ENCODE peak calls at places on chromosome 15, in seven cellular contexts. One of them, this sample, is unnamed.

GRCh38 chr15:42203891-42204290 is 4.2 kb downstream of the VPS39 start:
- DNase-seq in fibroblast of mammary gland: peak; percentile 67
- DNase-seq in GM18507: no peak
- DNase-seq in stimulated activated CD4-positive, alpha-beta T cell treated with anti-CD3 and anti-CD28 coated beads, Interleukin-12 subunit alpha, Interleukin-12 subunit beta, amount 100 ng/mL, for 48 hours: no peak
- DNase-seq in tibial artery: no peak
- DNase-seq in tibial nerve: no peak
- DNase-seq in non-pigmented ciliary epithelial cell: no peak
- DNase-seq in this sample: no peak

GRCh38 chr15:33243869-33244268 is 49.4 kb upstream of the FMN1 start:
- DNase-seq in fibroblast of mammary gland: peak; percentile 67
- DNase-seq in GM18507: no peak
- DNase-seq in stimulated activated CD4-positive, alpha-beta T cell treated with anti-CD3 and anti-CD28 coated beads, Interleukin-12 subunit alpha, Interleukin-12 subunit beta, amount 100 ng/mL, for 48 hours: no peak
- DNase-seq in tibial artery: no peak
- DNase-seq in tibial nerve: no peak
- DNase-seq in non-pigmented ciliary epithelial cell: peak; percentile 45
- DNase-seq in this sample: peak; percentile 9

GRCh38 chr15:39407116-39407515 is 173.8 kb upstream of the THBS1 start:
- DNase-seq in fibroblast of mammary gland: peak; percentile 87
- DNase-seq in GM18507: no peak
- DNase-seq in stimulated activated CD4-positive, alpha-beta T cell treated with anti-CD3 and anti-CD28 coated beads, Interleukin-12 subunit alpha, Interleukin-12 subunit beta, amount 100 ng/mL, for 48 hours: no peak
- DNase-seq in tibial artery: no peak
- DNase-seq in tibial nerve: no peak
- DNase-seq in non-pigmented ciliary epithelial cell: no peak
- DNase-seq in this sample: no peak

GRCh38 chr15:36992454-36992853 is 107.9 kb downstream of the MEIS2 start:
- DNase-seq in fibroblast of mammary gland: no peak
- DNase-seq in GM18507: no peak
- DNase-seq in stimulated activated CD4-positive, alpha-beta T cell treated with anti-CD3 and anti-CD28 coated beads, Interleukin-12 subunit alpha, Interleukin-12 subunit beta, amount 100 ng/mL, for 48 hours: no peak
- DNase-seq in tibial artery: no peak
- DNase-seq in tibial nerve: no peak
- DNase-seq in non-pigmented ciliary epithelial cell: no peak
- DNase-seq in this sample: no peak

GRCh38 chr15:60004019-60004845 is at the start of gene FOXB1:
- DNase-seq in fibroblast of mammary gland: no peak
- DNase-seq in GM18507: no peak
- DNase-seq in stimulated activated CD4-positive, alpha-beta T cell treated with anti-CD3 and anti-CD28 coated beads, Interleukin-12 subunit alpha, Interleukin-12 subunit beta, amount 100 ng/mL, for 48 hours: no peak
- DNase-seq in tibial artery: no peak
- DNase-seq in tibial nerve: no peak
- DNase-seq in non-pigmented ciliary epithelial cell: no peak
- DNase-seq in this sample: peak; percentile 17

GRCh38 chr15:101547737-101548136 is 58.2 kb upstream of the PCSK6 start:
- DNase-seq in fibroblast of mammary gland: no peak
- DNase-seq in GM18507: no peak
- DNase-seq in stimulated activated CD4-positive, alpha-beta T cell treated with anti-CD3 and anti-CD28 coated beads, Interleukin-12 subunit alpha, Interleukin-12 subunit beta, amount 100 ng/mL, for 48 hours: no peak
- DNase-seq in tibial artery: no peak
- DNase-seq in tibial nerve: no peak
- DNase-seq in non-pigmented ciliary epithelial cell: no peak
- DNase-seq in this sample: no peak

GRCh38 chr15:36678308-36678707 is 98.9 kb downstream of the CDIN1 start:
- DNase-seq in fibroblast of mammary gland: no peak
- DNase-seq in GM18507: no peak
- DNase-seq in stimulated activated CD4-positive, alpha-beta T cell treated with anti-CD3 and anti-CD28 coated beads, Interleukin-12 subunit alpha, Interleukin-12 subunit beta, amount 100 ng/mL, for 48 hours: no peak
- DNase-seq in tibial artery: no peak
- DNase-seq in tibial nerve: no peak
- DNase-seq in non-pigmented ciliary epithelial cell: no peak
- DNase-seq in this sample: no peak

GRCh38 chr15:64146885-64147681 is 4.4 kb upstream of the SNX22 start:
- DNase-seq in fibroblast of mammary gland: no peak
- DNase-seq in GM18507: no peak
- DNase-seq in stimulated activated CD4-positive, alpha-beta T cell treated with anti-CD3 and anti-CD28 coated beads, Interleukin-12 subunit alpha, Interleukin-12 subunit beta, amount 100 ng/mL, for 48 hours: no peak
- DNase-seq in tibial artery: no peak
- DNase-seq in tibial nerve: no peak
- DNase-seq in non-pigmented ciliary epithelial cell: no peak
- DNase-seq in this sample: no peak

GRCh38 chr15:57356636-57357035 is 19.7 kb upstream of the CGNL1 start:
- DNase-seq in fibroblast of mammary gland: no peak
- DNase-seq in GM18507: no peak
- DNase-seq in stimulated activated CD4-positive, alpha-beta T cell treated with anti-CD3 and anti-CD28 coated beads, Interleukin-12 subunit alpha, Interleukin-12 subunit beta, amount 100 ng/mL, for 48 hours: no peak
- DNase-seq in tibial artery: no peak
- DNase-seq in tibial nerve: no peak
- DNase-seq in non-pigmented ciliary epithelial cell: peak; percentile 49
- DNase-seq in this sample: no peak

GRCh38 chr15:70113304-70113700 is 15.6 kb upstream of the TLE3 start:
- DNase-seq in fibroblast of mammary gland: no peak
- DNase-seq in GM18507: no peak
- DNase-seq in stimulated activated CD4-positive, alpha-beta T cell treated with anti-CD3 and anti-CD28 coated beads, Interleukin-12 subunit alpha, Interleukin-12 subunit beta, amount 100 ng/mL, for 48 hours: no peak
- DNase-seq in tibial artery: peak; percentile 77
- DNase-seq in tibial nerve: no peak
- DNase-seq in non-pigmented ciliary epithelial cell: no peak
- DNase-seq in this sample: no peak

GRCh38 chr15:58865420-58865880 is 68.0 kb downstream of the SLTM start:
- DNase-seq in fibroblast of mammary gland: no peak
- DNase-seq in GM18507: no peak
- DNase-seq in stimulated activated CD4-positive, alpha-beta T cell treated with anti-CD3 and anti-CD28 coated beads, Interleukin-12 subunit alpha, Interleukin-12 subunit beta, amount 100 ng/mL, for 48 hours: no peak
- DNase-seq in tibial artery: no peak
- DNase-seq in tibial nerve: no peak
- DNase-seq in non-pigmented ciliary epithelial cell: no peak
- DNase-seq in this sample: peak; percentile 32

GRCh38 chr15:77029166-77030041 is 34.5 kb downstream of the PSTPIP1 start:
- DNase-seq in fibroblast of mammary gland: no peak
- DNase-seq in GM18507: no peak
- DNase-seq in stimulated activated CD4-positive, alpha-beta T cell treated with anti-CD3 and anti-CD28 coated beads, Interleukin-12 subunit alpha, Interleukin-12 subunit beta, amount 100 ng/mL, for 48 hours: no peak
- DNase-seq in tibial artery: no peak
- DNase-seq in tibial nerve: peak; percentile 11
- DNase-seq in non-pigmented ciliary epithelial cell: no peak
- DNase-seq in this sample: no peak

GRCh38 chr15:40769310-40770146 is at the start of gene C15orf62:
- DNase-seq in fibroblast of mammary gland: peak; percentile 31
- DNase-seq in GM18507: peak; percentile 25
- DNase-seq in stimulated activated CD4-positive, alpha-beta T cell treated with anti-CD3 and anti-CD28 coated beads, Interleukin-12 subunit alpha, Interleukin-12 subunit beta, amount 100 ng/mL, for 48 hours: peak; percentile 44
- DNase-seq in tibial artery: no peak
- DNase-seq in tibial nerve: peak; percentile 14
- DNase-seq in non-pigmented ciliary epithelial cell: no peak
- DNase-seq in this sample: no peak

GRCh38 chr15:70504305-70504951 is 258.9 kb downstream of the UACA start:
- DNase-seq in fibroblast of mammary gland: peak; percentile 92
- DNase-seq in GM18507: no peak
- DNase-seq in stimulated activated CD4-positive, alpha-beta T cell treated with anti-CD3 and anti-CD28 coated beads, Interleukin-12 subunit alpha, Interleukin-12 subunit beta, amount 100 ng/mL, for 48 hours: no peak
- DNase-seq in tibial artery: peak; percentile 67
- DNase-seq in tibial nerve: peak; percentile 27
- DNase-seq in non-pigmented ciliary epithelial cell: no peak
- DNase-seq in this sample: no peak

GRCh38 chr15:31752363-31752762 is 278.0 kb upstream of the CHRNA7 start:
- DNase-seq in fibroblast of mammary gland: peak; percentile 53
- DNase-seq in GM18507: no peak
- DNase-seq in stimulated activated CD4-positive, alpha-beta T cell treated with anti-CD3 and anti-CD28 coated beads, Interleukin-12 subunit alpha, Interleukin-12 subunit beta, amount 100 ng/mL, for 48 hours: no peak
- DNase-seq in tibial artery: no peak
- DNase-seq in tibial nerve: no peak
- DNase-seq in non-pigmented ciliary epithelial cell: peak; percentile 1
- DNase-seq in this sample: no peak

GRCh38 chr15:94193906-94194305 is 37.5 kb upstream of the MCTP2 start:
- DNase-seq in fibroblast of mammary gland: no peak
- DNase-seq in GM18507: no peak
- DNase-seq in stimulated activated CD4-positive, alpha-beta T cell treated with anti-CD3 and anti-CD28 coated beads, Interleukin-12 subunit alpha, Interleukin-12 subunit beta, amount 100 ng/mL, for 48 hours: no peak
- DNase-seq in tibial artery: no peak
- DNase-seq in tibial nerve: no peak
- DNase-seq in non-pigmented ciliary epithelial cell: no peak
- DNase-seq in this sample: no peak

GRCh38 chr15:95561463-95561862 is 769.0 kb upstream of the NR2F2 start:
- DNase-seq in fibroblast of mammary gland: no peak
- DNase-seq in GM18507: no peak
- DNase-seq in stimulated activated CD4-positive, alpha-beta T cell treated with anti-CD3 and anti-CD28 coated beads, Interleukin-12 subunit alpha, Interleukin-12 subunit beta, amount 100 ng/mL, for 48 hours: no peak
- DNase-seq in tibial artery: no peak
- DNase-seq in tibial nerve: no peak
- DNase-seq in non-pigmented ciliary epithelial cell: no peak
- DNase-seq in this sample: no peak

GRCh38 chr15:80934761-80935221 is 54.8 kb downstream of the MESD start:
- DNase-seq in fibroblast of mammary gland: peak; percentile 56
- DNase-seq in GM18507: no peak
- DNase-seq in stimulated activated CD4-positive, alpha-beta T cell treated with anti-CD3 and anti-CD28 coated beads, Interleukin-12 subunit alpha, Interleukin-12 subunit beta, amount 100 ng/mL, for 48 hours: no peak
- DNase-seq in tibial artery: no peak
- DNase-seq in tibial nerve: no peak
- DNase-seq in non-pigmented ciliary epithelial cell: peak; percentile 26
- DNase-seq in this sample: peak; percentile 41

GRCh38 chr15:64911317-64912186 is at the start of gene ANKDD1A:
- DNase-seq in fibroblast of mammary gland: peak; percentile 34
- DNase-seq in GM18507: no peak
- DNase-seq in stimulated activated CD4-positive, alpha-beta T cell treated with anti-CD3 and anti-CD28 coated beads, Interleukin-12 subunit alpha, Interleukin-12 subunit beta, amount 100 ng/mL, for 48 hours: no peak
- DNase-seq in tibial artery: peak; percentile 72
- DNase-seq in tibial nerve: peak; percentile 41
- DNase-seq in non-pigmented ciliary epithelial cell: no peak
- DNase-seq in this sample: no peak

GRCh38 chr15:64731012-64731806 is 44.2 kb downstream of the RBPMS2 start:
- DNase-seq in fibroblast of mammary gland: peak; percentile 68
- DNase-seq in GM18507: peak; percentile 71
- DNase-seq in stimulated activated CD4-positive, alpha-beta T cell treated with anti-CD3 and anti-CD28 coated beads, Interleukin-12 subunit alpha, Interleukin-12 subunit beta, amount 100 ng/mL, for 48 hours: peak; percentile 78
- DNase-seq in tibial artery: peak; percentile 84
- DNase-seq in tibial nerve: peak; percentile 80
- DNase-seq in non-pigmented ciliary epithelial cell: no peak
- DNase-seq in this sample: peak; percentile 58

GRCh38 chr15:95018888-95019545 is 787.7 kb downstream of the MCTP2 start:
- DNase-seq in fibroblast of mammary gland: peak; percentile 75
- DNase-seq in GM18507: no peak
- DNase-seq in stimulated activated CD4-positive, alpha-beta T cell treated with anti-CD3 and anti-CD28 coated beads, Interleukin-12 subunit alpha, Interleukin-12 subunit beta, amount 100 ng/mL, for 48 hours: no peak
- DNase-seq in tibial artery: no peak
- DNase-seq in tibial nerve: no peak
- DNase-seq in non-pigmented ciliary epithelial cell: peak; percentile 78
- DNase-seq in this sample: no peak

GRCh38 chr15:70752142-70752754 is 11.1 kb downstream of the UACA start:
- DNase-seq in fibroblast of mammary gland: peak; percentile 58
- DNase-seq in GM18507: no peak
- DNase-seq in stimulated activated CD4-positive, alpha-beta T cell treated with anti-CD3 and anti-CD28 coated beads, Interleukin-12 subunit alpha, Interleukin-12 subunit beta, amount 100 ng/mL, for 48 hours: no peak
- DNase-seq in tibial artery: peak; percentile 76
- DNase-seq in tibial nerve: peak; percentile 60
- DNase-seq in non-pigmented ciliary epithelial cell: no peak
- DNase-seq in this sample: no peak

GRCh38 chr15:69729167-69729748 is 276.6 kb downstream of the RPLP1 start:
- DNase-seq in fibroblast of mammary gland: peak; percentile 42
- DNase-seq in GM18507: no peak
- DNase-seq in stimulated activated CD4-positive, alpha-beta T cell treated with anti-CD3 and anti-CD28 coated beads, Interleukin-12 subunit alpha, Interleukin-12 subunit beta, amount 100 ng/mL, for 48 hours: peak; percentile 46
- DNase-seq in tibial artery: no peak
- DNase-seq in tibial nerve: no peak
- DNase-seq in non-pigmented ciliary epithelial cell: no peak
- DNase-seq in this sample: no peak

GRCh38 chr15:76229266-76229665 is 82.0 kb downstream of the ETFA start:
- DNase-seq in fibroblast of mammary gland: no peak
- DNase-seq in GM18507: no peak
- DNase-seq in stimulated activated CD4-positive, alpha-beta T cell treated with anti-CD3 and anti-CD28 coated beads, Interleukin-12 subunit alpha, Interleukin-12 subunit beta, amount 100 ng/mL, for 48 hours: no peak
- DNase-seq in tibial artery: no peak
- DNase-seq in tibial nerve: no peak
- DNase-seq in non-pigmented ciliary epithelial cell: no peak
- DNase-seq in this sample: no peak

GRCh38 chr15:66452421-66452820 is 45.1 kb downstream of the SNAPC5 start:
- DNase-seq in fibroblast of mammary gland: peak; percentile 18
- DNase-seq in GM18507: no peak
- DNase-seq in stimulated activated CD4-positive, alpha-beta T cell treated with anti-CD3 and anti-CD28 coated beads, Interleukin-12 subunit alpha, Interleukin-12 subunit beta, amount 100 ng/mL, for 48 hours: no peak
- DNase-seq in tibial artery: no peak
- DNase-seq in tibial nerve: no peak
- DNase-seq in non-pigmented ciliary epithelial cell: no peak
- DNase-seq in this sample: no peak

GRCh38 chr15:85772668-85773067 is 22.1 kb downstream of the KLHL25 start:
- DNase-seq in fibroblast of mammary gland: no peak
- DNase-seq in GM18507: no peak
- DNase-seq in stimulated activated CD4-positive, alpha-beta T cell treated with anti-CD3 and anti-CD28 coated beads, Interleukin-12 subunit alpha, Interleukin-12 subunit beta, amount 100 ng/mL, for 48 hours: no peak
- DNase-seq in tibial artery: no peak
- DNase-seq in tibial nerve: no peak
- DNase-seq in non-pigmented ciliary epithelial cell: no peak
- DNase-seq in this sample: no peak

GRCh38 chr15:98809273-98809672 is 160.9 kb downstream of the IGF1R start:
- DNase-seq in fibroblast of mammary gland: no peak
- DNase-seq in GM18507: no peak
- DNase-seq in stimulated activated CD4-positive, alpha-beta T cell treated with anti-CD3 and anti-CD28 coated beads, Interleukin-12 subunit alpha, Interleukin-12 subunit beta, amount 100 ng/mL, for 48 hours: no peak
- DNase-seq in tibial artery: no peak
- DNase-seq in tibial nerve: no peak
- DNase-seq in non-pigmented ciliary epithelial cell: no peak
- DNase-seq in this sample: no peak

GRCh38 chr15:28082891-28083688 is 16.0 kb downstream of the OCA2 start:
- DNase-seq in fibroblast of mammary gland: no peak
- DNase-seq in GM18507: no peak
- DNase-seq in stimulated activated CD4-positive, alpha-beta T cell treated with anti-CD3 and anti-CD28 coated beads, Interleukin-12 subunit alpha, Interleukin-12 subunit beta, amount 100 ng/mL, for 48 hours: no peak
- DNase-seq in tibial artery: no peak
- DNase-seq in tibial nerve: no peak
- DNase-seq in non-pigmented ciliary epithelial cell: no peak
- DNase-seq in this sample: no peak

GRCh38 chr15:63583027-63583426 is 14.2 kb upstream of the FBXL22 start:
- DNase-seq in fibroblast of mammary gland: peak; percentile 88
- DNase-seq in GM18507: no peak
- DNase-seq in stimulated activated CD4-positive, alpha-beta T cell treated with anti-CD3 and anti-CD28 coated beads, Interleukin-12 subunit alpha, Interleukin-12 subunit beta, amount 100 ng/mL, for 48 hours: no peak
- DNase-seq in tibial artery: no peak
- DNase-seq in tibial nerve: no peak
- DNase-seq in non-pigmented ciliary epithelial cell: peak; percentile 67
- DNase-seq in this sample: no peak

GRCh38 chr15:80489030-80489594 is 84.9 kb downstream of the ARNT2 start:
- DNase-seq in fibroblast of mammary gland: peak; percentile 95
- DNase-seq in GM18507: no peak
- DNase-seq in stimulated activated CD4-positive, alpha-beta T cell treated with anti-CD3 and anti-CD28 coated beads, Interleukin-12 subunit alpha, Interleukin-12 subunit beta, amount 100 ng/mL, for 48 hours: no peak
- DNase-seq in tibial artery: no peak
- DNase-seq in tibial nerve: no peak
- DNase-seq in non-pigmented ciliary epithelial cell: no peak
- DNase-seq in this sample: no peak

GRCh38 chr15:22885105-22885504 is 46.6 kb downstream of the NIPA2 start:
- DNase-seq in fibroblast of mammary gland: no peak
- DNase-seq in GM18507: no peak
- DNase-seq in stimulated activated CD4-positive, alpha-beta T cell treated with anti-CD3 and anti-CD28 coated beads, Interleukin-12 subunit alpha, Interleukin-12 subunit beta, amount 100 ng/mL, for 48 hours: no peak
- DNase-seq in tibial artery: no peak
- DNase-seq in tibial nerve: no peak
- DNase-seq in non-pigmented ciliary epithelial cell: no peak
- DNase-seq in this sample: no peak

GRCh38 chr15:92184679-92185230 is 208.9 kb upstream of the ST8SIA2 start:
- DNase-seq in fibroblast of mammary gland: no peak
- DNase-seq in GM18507: no peak
- DNase-seq in stimulated activated CD4-positive, alpha-beta T cell treated with anti-CD3 and anti-CD28 coated beads, Interleukin-12 subunit alpha, Interleukin-12 subunit beta, amount 100 ng/mL, for 48 hours: no peak
- DNase-seq in tibial artery: no peak
- DNase-seq in tibial nerve: no peak
- DNase-seq in non-pigmented ciliary epithelial cell: no peak
- DNase-seq in this sample: no peak

GRCh38 chr15:52180196-52180835 is 10.9 kb downstream of the GNB5 start:
- DNase-seq in fibroblast of mammary gland: no peak
- DNase-seq in GM18507: peak; percentile 18
- DNase-seq in stimulated activated CD4-positive, alpha-beta T cell treated with anti-CD3 and anti-CD28 coated beads, Interleukin-12 subunit alpha, Interleukin-12 subunit beta, amount 100 ng/mL, for 48 hours: no peak
- DNase-seq in tibial artery: no peak
- DNase-seq in tibial nerve: no peak
- DNase-seq in non-pigmented ciliary epithelial cell: no peak
- DNase-seq in this sample: no peak

GRCh38 chr15:73782339-73782979 is 29.3 kb upstream of the INSYN1 start:
- DNase-seq in fibroblast of mammary gland: no peak
- DNase-seq in GM18507: no peak
- DNase-seq in stimulated activated CD4-positive, alpha-beta T cell treated with anti-CD3 and anti-CD28 coated beads, Interleukin-12 subunit alpha, Interleukin-12 subunit beta, amount 100 ng/mL, for 48 hours: no peak
- DNase-seq in tibial artery: no peak
- DNase-seq in tibial nerve: no peak
- DNase-seq in non-pigmented ciliary epithelial cell: no peak
- DNase-seq in this sample: no peak

GRCh38 chr15:83871808-83872559 is 218.1 kb downstream of the ADAMTSL3 start:
- DNase-seq in fibroblast of mammary gland: peak; percentile 78
- DNase-seq in GM18507: no peak
- DNase-seq in stimulated activated CD4-positive, alpha-beta T cell treated with anti-CD3 and anti-CD28 coated beads, Interleukin-12 subunit alpha, Interleukin-12 subunit beta, amount 100 ng/mL, for 48 hours: no peak
- DNase-seq in tibial artery: no peak
- DNase-seq in tibial nerve: no peak
- DNase-seq in non-pigmented ciliary epithelial cell: peak; percentile 48
- DNase-seq in this sample: no peak

GRCh38 chr15:49270541-49271421 is 100.7 kb downstream of the GALK2 start:
- DNase-seq in fibroblast of mammary gland: peak; percentile 68
- DNase-seq in GM18507: no peak
- DNase-seq in stimulated activated CD4-positive, alpha-beta T cell treated with anti-CD3 and anti-CD28 coated beads, Interleukin-12 subunit alpha, Interleukin-12 subunit beta, amount 100 ng/mL, for 48 hours: no peak
- DNase-seq in tibial artery: peak; percentile 30
- DNase-seq in tibial nerve: no peak
- DNase-seq in non-pigmented ciliary epithelial cell: no peak
- DNase-seq in this sample: no peak

GRCh38 chr15:58448331-58448730 is 16.5 kb downstream of the LIPC start:
- DNase-seq in fibroblast of mammary gland: no peak
- DNase-seq in GM18507: no peak
- DNase-seq in stimulated activated CD4-positive, alpha-beta T cell treated with anti-CD3 and anti-CD28 coated beads, Interleukin-12 subunit alpha, Interleukin-12 subunit beta, amount 100 ng/mL, for 48 hours: no peak
- DNase-seq in tibial artery: no peak
- DNase-seq in tibial nerve: no peak
- DNase-seq in non-pigmented ciliary epithelial cell: no peak
- DNase-seq in this sample: no peak

GRCh38 chr15:99368743-99369142 is 117.5 kb downstream of the LRRC28 start:
- DNase-seq in fibroblast of mammary gland: no peak
- DNase-seq in GM18507: no peak
- DNase-seq in stimulated activated CD4-positive, alpha-beta T cell treated with anti-CD3 and anti-CD28 coated beads, Interleukin-12 subunit alpha, Interleukin-12 subunit beta, amount 100 ng/mL, for 48 hours: no peak
- DNase-seq in tibial artery: no peak
- DNase-seq in tibial nerve: no peak
- DNase-seq in non-pigmented ciliary epithelial cell: no peak
- DNase-seq in this sample: no peak

This sample was measured in SW 1271.